ENCODE peak calls at places on chromosomes 4 and X, in five cellular contexts. H, F, O, U and E are unnamed samples.

GRCh38 chr4:54913751-54914526 is 211.5 kb downstream of the KDR start:
- DNase-seq in H (no peak), F (peak; percentile 26), O (no peak), U (no peak), E (no peak)

GRCh38 chrX:132227383-132228112 is 8.3 kb upstream of the RAP2C start:
- DNase-seq in H (no peak), F (peak; percentile 56), O (no peak), U (peak; percentile 82), E (no peak)

GRCh38 chr4:77734928-77735327 is 84.2 kb downstream of the CNOT6L start:
- DNase-seq in H (no peak), F (peak; percentile 91), O (peak; percentile 2), U (peak; percentile 75), E (no peak)

GRCh38 chr4:86497131-86497530 is 97.0 kb upstream of the PTPN13 start:
- DNase-seq in H (no peak), F (no peak), O (no peak), U (peak; percentile 5), E (no peak)

GRCh38 chr4:24476209-24476781 is 108.1 kb downstream of the DHX15 start:
- DNase-seq in H (no peak), F (peak; percentile 26), O (no peak), U (peak; percentile 22), E (no peak)

GRCh38 chr4:168076989-168077725 is 15.2 kb upstream of the ANXA10 start:
- DNase-seq in H (peak; percentile 68), F (peak; percentile 52), O (peak; percentile 36), U (peak; percentile 87), E (peak; percentile 42)

GRCh38 chr4:35793045-35793722 is 451.1 kb downstream of the ARAP2 start:
- DNase-seq in H (no peak), F (peak; percentile 13), O (no peak), U (peak; percentile 10), E (no peak)

GRCh38 chr4:2789351-2789750 is 3.5 kb upstream of the SH3BP2 start:
- DNase-seq in H (no peak), F (no peak), O (no peak), U (no peak), E (no peak)

GRCh38 chrX:70922776-70923473 is 8.0 kb downstream of the SLC7A3 start:
- DNase-seq in H (no peak), F (no peak), O (no peak), U (no peak), E (no peak)

GRCh38 chr4:94649381-94650128 is 108.2 kb upstream of the BMPR1B start:
- DNase-seq in H (no peak), F (no peak), O (no peak), U (no peak), E (no peak)

GRCh38 chr4:145732416-145732815 is 52.5 kb downstream of the C4orf51 start:
- DNase-seq in H (no peak), F (peak; percentile 16), O (no peak), U (no peak), E (no peak)

GRCh38 chr4:109424093-109424818 is 9.4 kb upstream of the SEC24B start:
- DNase-seq in H (no peak), F (no peak), O (no peak), U (no peak), E (no peak)

GRCh38 chr4:161990721-161991120 is 173.1 kb downstream of the FSTL5 start:
- DNase-seq in H (no peak), F (no peak), O (no peak), U (no peak), E (no peak)

GRCh38 chrX:46130246-46130645 is 415.0 kb downstream of the ZNF674 start:
- DNase-seq in H (peak; percentile 40), F (no peak), O (no peak), U (no peak), E (no peak)

GRCh38 chr4:108644237-108644636 is 6.2 kb upstream of the OSTC start:
- DNase-seq in H (no peak), F (peak; percentile 25), O (no peak), U (peak; percentile 21), E (no peak)

GRCh38 chr4:129422277-129422676 is 326.3 kb downstream of the C4orf33 start:
- DNase-seq in H (no peak), F (no peak), O (no peak), U (no peak), E (no peak)

GRCh38 chr4:41594439-41594838 is 56.5 kb downstream of the LIMCH1 start:
- DNase-seq in H (no peak), F (no peak), O (no peak), U (no peak), E (no peak)

GRCh38 chrX:13275031-13275430 is 44.8 kb downstream of the ATXN3L start:
- DNase-seq in H (no peak), F (no peak), O (no peak), U (no peak), E (no peak)

GRCh38 chrX:30282527-30282926 is 26.7 kb downstream of the NR0B1 start:
- DNase-seq in H (no peak), F (no peak), O (no peak), U (no peak), E (no peak)

GRCh38 chr4:150010525-150011126 is 67.6 kb upstream of the DCLK2 start:
- DNase-seq in H (peak; percentile 30), F (peak; percentile 68), O (no peak), U (peak; percentile 78), E (peak; percentile 43)

GRCh38 chr4:112418092-112418491 is 97.9 kb downstream of the NEUROG2 start:
- DNase-seq in H (no peak), F (no peak), O (peak; percentile 19), U (no peak), E (peak; percentile 74)

DNA sequence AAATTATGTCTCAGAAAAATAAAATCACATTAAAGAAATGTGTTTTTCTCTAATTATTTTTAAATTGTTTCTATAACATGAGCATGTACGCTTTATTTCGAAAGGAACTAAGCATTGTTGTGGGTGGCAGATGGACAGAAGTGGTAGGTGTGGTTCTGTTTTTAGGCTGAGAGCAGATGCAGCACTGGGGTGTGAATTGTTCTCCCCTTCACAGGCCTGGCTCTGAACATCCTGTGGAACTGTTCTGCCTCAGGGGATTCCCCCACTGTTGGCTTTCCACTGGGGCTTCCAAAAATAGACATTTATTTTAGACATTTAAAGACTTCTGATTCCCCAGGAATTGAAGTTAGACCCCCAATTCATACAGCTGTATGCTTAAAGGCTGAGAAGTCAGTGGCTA is 41.9 kb upstream of the PDHA2 start:
- DNase-seq in H (no peak), F (no peak), O (no peak), U (no peak), E (no peak)
- H2BK12ac ChIP-seq in H (no peak overlapping the region), F (no peak overlapping the region), O (no peak overlapping the region), U (no peak overlapping the region), E (no peak overlapping the region)

GRCh38 chr4:20724915-20725314 is 24.7 kb downstream of the PACRGL start:
- DNase-seq in H (no peak), F (no peak), O (no peak), U (no peak), E (no peak)
- H2BK12ac ChIP-seq in H (no peak overlapping the region), F (no peak overlapping the region), O (no peak overlapping the region), U (no peak overlapping the region), E (no peak overlapping the region)

GRCh38 chr4:141023051-141023450 is 110.2 kb downstream of the RNF150 start:
- DNase-seq in H (no peak), F (no peak), O (no peak), U (no peak), E (no peak)
- H2BK12ac ChIP-seq in H (no peak overlapping the region), F (no peak overlapping the region), O (no peak overlapping the region), U (no peak overlapping the region), E (no peak overlapping the region)

GRCh38 chr4:4216261-4216660 is 10.5 kb downstream of the OTOP1 start:
- DNase-seq in H (no peak), F (no peak), O (no peak), U (no peak), E (no peak)
- H2BK12ac ChIP-seq in H (no peak overlapping the region), F (no peak overlapping the region), O (no peak overlapping the region), U (no peak overlapping the region), E (no peak overlapping the region)

DNA sequence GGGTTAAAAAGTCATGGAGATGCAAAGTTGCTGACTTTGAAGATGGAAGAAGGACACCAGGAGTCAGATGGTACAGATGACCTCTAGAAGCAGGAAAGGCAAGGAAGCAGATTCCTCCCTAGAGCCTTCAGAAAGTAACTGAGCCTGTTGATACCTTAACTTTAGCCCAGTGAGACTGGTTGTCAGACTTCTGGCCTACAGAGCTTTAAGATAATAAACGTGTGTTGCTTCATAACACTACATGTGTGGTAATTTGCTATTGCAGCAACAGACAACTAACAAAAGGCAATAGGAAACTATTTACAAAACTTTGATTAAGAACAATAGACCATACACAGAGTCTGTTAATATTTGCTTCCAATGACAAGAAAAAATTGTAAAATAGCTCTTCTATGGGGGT is 102.0 kb upstream of the USP38 start:
- DNase-seq in H (no peak), F (no peak), O (no peak), U (peak; percentile 79), E (no peak)
- H2BK12ac ChIP-seq in H (no peak overlapping the region), F (no peak overlapping the region), O (no peak overlapping the region), U (no peak overlapping the region), E (no peak overlapping the region)

DNA sequence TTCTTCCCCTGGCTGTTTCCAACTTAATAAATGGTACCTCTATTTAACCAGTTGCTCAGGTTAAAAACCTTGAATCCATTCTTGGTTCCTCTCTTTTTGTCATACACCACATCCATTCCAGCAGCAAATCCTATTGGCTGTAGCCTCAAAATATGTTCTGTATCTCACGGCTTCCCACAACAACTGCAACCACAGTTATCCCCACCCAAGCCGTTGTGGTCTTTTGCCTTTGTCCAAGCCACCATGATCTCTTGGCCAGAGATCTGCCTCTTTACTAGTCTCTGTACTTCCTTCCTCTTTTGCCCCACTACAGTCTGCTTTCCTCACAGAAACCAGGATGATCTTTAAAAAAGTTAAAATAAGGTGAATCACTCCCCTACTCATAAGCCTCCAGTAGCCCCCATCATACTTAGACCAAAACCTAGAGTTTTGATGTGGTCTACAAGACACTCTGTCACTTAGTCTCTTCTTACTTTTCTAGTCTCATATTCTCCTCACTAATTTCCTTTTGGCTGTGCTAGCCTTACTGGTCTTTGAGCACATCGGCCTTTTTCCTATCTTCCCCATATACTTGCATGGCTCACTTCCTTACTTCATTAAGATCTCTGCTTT is 10.3 kb downstream of the MAOA start:
- DNase-seq in H (no peak), F (no peak), O (no peak), U (no peak), E (no peak)
- H2BK12ac ChIP-seq in H (no peak overlapping the region), F (no peak overlapping the region), O (no peak overlapping the region), U (no peak overlapping the region), E (no peak overlapping the region)

GRCh38 chr4:67291639-67292038 is 253.7 kb downstream of the CENPC start:
- DNase-seq in H (no peak), F (no peak), O (no peak), U (no peak), E (no peak)

GRCh38 chr4:67286724-67287123 is 258.6 kb downstream of the CENPC start:
- DNase-seq in H (no peak), F (no peak), O (no peak), U (no peak), E (no peak)

GRCh38 chr4:67292045-67292444 is 253.3 kb downstream of the CENPC start:
- DNase-seq in H (no peak), F (no peak), O (no peak), U (no peak), E (no peak)

GRCh38 chr4:67292649-67293048 is 252.7 kb downstream of the CENPC start:
- DNase-seq in H (no peak), F (no peak), O (no peak), U (no peak), E (no peak)

GRCh38 chr4:67288964-67289363 is 256.3 kb downstream of the CENPC start:
- DNase-seq in H (peak; percentile 31), F (peak; percentile 25), O (peak; percentile 46), U (no peak), E (peak; percentile 57)
- H2BK12ac ChIP-seq in H (no peak overlapping the region), F (no peak overlapping the region), O (no peak overlapping the region), U (no peak overlapping the region), E (no peak overlapping the region)